ENCODE peak calls at places on chromosome 12, in nine cellular contexts. I is transverse colon, D is spleen, J is A549, C is stomach, T is vagina, H is IMR-90, X is ovary, F is heart left ventricle. Y is an unnamed sample.

GRCh38 chr12:9098115-9098452 is 17.6 kb downstream of the A2M start:
- DNase-seq in I (no peak), D (no peak), J (no peak), C (no peak), T (no peak), H (no peak), X (no peak), F (no peak), Y (no peak)

GRCh38 chr12:15186593-15186992 is 34.6 kb downstream of the RERG start:
- DNase-seq in I (no peak), D (no peak), J (no peak), C (no peak), T (no peak), H (no peak), X (no peak), F (no peak), Y (peak; percentile 53)

GRCh38 chr12:41917827-41918445 is 226.7 kb downstream of the GXYLT1 start:
- DNase-seq in I (no peak), D (no peak), J (no peak), C (no peak), T (no peak), H (no peak), X (no peak), F (no peak), Y (no peak)

GRCh38 chr12:98698603-98699463 is 53.7 kb downstream of the APAF1 start:
- DNase-seq in I (peak; percentile 34), D (no peak), J (peak; percentile 66), C (peak; percentile 31), T (no peak), H (peak; percentile 59), X (peak; percentile 55), F (peak; percentile 60), Y (peak; percentile 72)

GRCh38 chr12:20264608-20265114 is 103.7 kb upstream of the PDE3A start:
- DNase-seq in I (no peak), D (no peak), J (no peak), C (no peak), T (no peak), H (peak; percentile 6), X (no peak), F (no peak), Y (no peak)

GRCh38 chr12:58977476-58977875 is 57.2 kb upstream of the LRIG3 start:
- DNase-seq in I (no peak), D (no peak), J (no peak), C (no peak), T (no peak), H (no peak), X (no peak), F (no peak), Y (no peak)

GRCh38 chr12:122137681-122138080 is 36.3 kb downstream of the IL31 start:
- DNase-seq in I (no peak), D (no peak), J (no peak), C (no peak), T (no peak), H (no peak), X (no peak), F (no peak), Y (no peak)

GRCh38 chr12:118102609-118103008 is 1.2 kb downstream of the VSIG10 start:
- DNase-seq in I (no peak), D (no peak), J (peak; percentile 54), C (no peak), T (no peak), H (no peak), X (no peak), F (no peak), Y (no peak)

DNA sequence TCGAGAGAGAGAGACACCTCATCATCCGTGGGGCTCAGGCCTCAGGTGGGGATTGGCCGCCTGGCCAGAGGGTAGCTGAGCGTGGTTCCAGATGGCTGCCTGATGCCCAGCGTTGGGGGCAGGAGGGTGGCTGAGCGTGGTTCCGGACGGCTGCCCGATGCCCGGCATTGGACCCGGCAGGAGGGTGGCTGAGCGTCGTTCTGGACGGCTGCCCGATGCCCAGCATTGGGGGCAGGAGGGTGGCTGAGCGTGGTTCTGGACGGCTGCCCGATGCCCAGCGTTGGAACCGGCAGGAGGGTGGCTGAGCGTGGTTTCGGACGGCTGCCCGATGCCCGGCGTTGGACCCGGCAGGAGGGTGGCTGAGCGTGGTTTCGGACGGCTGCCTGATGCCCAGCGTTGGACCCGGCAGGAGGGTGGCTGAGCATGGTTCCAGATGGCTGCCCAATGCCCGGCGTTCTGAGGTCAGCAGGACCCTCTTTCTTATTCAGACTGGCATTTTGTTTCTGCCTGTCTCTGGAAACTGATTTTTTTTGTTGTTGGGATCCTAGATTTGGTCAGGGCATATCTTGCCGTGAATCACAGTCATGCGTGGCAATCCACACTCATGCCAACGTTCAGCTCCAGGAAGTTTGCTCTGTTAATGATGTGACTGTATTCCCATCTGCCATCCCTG is 40.7 kb downstream of the GALNT9 start:
- DNase-seq in I (no peak), D (peak; percentile 46), J (no peak), C (no peak), T (no peak), H (no peak), X (no peak), F (no peak), Y (no peak)
- H3K27ac ChIP-seq in I (no peak overlapping the region), D (no peak overlapping the region), J (no peak overlapping the region), C (no peak overlapping the region), T (no peak overlapping the region), H (no peak overlapping the region), X (no peak overlapping the region), F (no peak overlapping the region), Y (no peak overlapping the region)

GRCh38 chr12:6146951-6147350 is 22.5 kb upstream of the VWF start:
- DNase-seq in I (no peak), D (no peak), J (no peak), C (no peak), T (no peak), H (no peak), X (no peak), F (no peak), Y (no peak)

GRCh38 chr12:6141048-6141447 is 16.6 kb upstream of the VWF start:
- DNase-seq in I (no peak), D (no peak), J (no peak), C (no peak), T (no peak), H (peak; percentile 70), X (no peak), F (no peak), Y (peak; percentile 41)

GRCh38 chr12:6145584-6145983 is 21.1 kb upstream of the VWF start:
- DNase-seq in I (no peak), D (no peak), J (no peak), C (no peak), T (no peak), H (no peak), X (no peak), F (no peak), Y (no peak)

GRCh38 chr12:6148061-6148460 is 23.6 kb upstream of the VWF start:
- DNase-seq in I (no peak), D (no peak), J (no peak), C (no peak), T (no peak), H (no peak), X (no peak), F (no peak), Y (no peak)

GRCh38 chr12:6146509-6146908 is 22.0 kb upstream of the VWF start:
- DNase-seq in I (no peak), D (no peak), J (no peak), C (no peak), T (no peak), H (no peak), X (no peak), F (no peak), Y (no peak)
- TF ChIP-seq POLR2A in I (no peak), D (no peak), J (no peak), C (no peak), T (no peak), H (no peak), X (no peak), F (no peak), Y (no peak)

DNA sequence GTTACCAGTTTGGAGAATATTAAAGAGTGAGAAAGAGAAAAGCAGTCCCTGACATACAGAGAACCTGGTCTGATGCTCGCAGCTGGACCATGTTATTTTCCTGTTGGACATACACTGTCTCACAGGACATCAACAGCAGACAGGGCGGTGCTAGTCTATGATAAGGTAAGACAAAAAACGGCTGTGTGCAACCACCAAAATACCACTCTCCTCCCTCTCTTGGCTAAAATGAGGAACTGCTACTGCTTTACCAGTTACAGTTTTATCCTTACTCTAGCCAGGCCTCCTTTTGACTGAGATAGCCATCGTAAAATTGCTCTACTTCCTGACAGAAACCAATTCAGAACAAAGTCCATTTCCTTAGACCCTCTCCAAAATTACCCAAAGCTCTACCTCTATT is 47.0 kb upstream of the ERGIC2 start:
- DNase-seq in I (no peak), D (no peak), J (no peak), C (no peak), T (no peak), H (no peak), X (no peak), F (no peak), Y (no peak)
- TF ChIP-seq CTCF in I (peak; percentile 17), D (peak; percentile 19), J (no peak), C (no peak), T (no peak), H (no peak), X (no peak), F (peak; percentile 31), Y (no peak)

GRCh38 chr12:68813242-68813593 is 5.2 kb downstream of the MDM2 start:
- DNase-seq in I (no peak), D (no peak), J (no peak), C (no peak), T (no peak), H (no peak), X (no peak), F (no peak), Y (no peak)

GRCh38 chr12:68815232-68815927 is 7.4 kb downstream of the MDM2 start:
- DNase-seq in I (no peak), D (no peak), J (no peak), C (no peak), T (no peak), H (no peak), X (no peak), F (no peak), Y (no peak)

GRCh38 chr12:68815928-68816800 is 8.2 kb downstream of the MDM2 start:
- DNase-seq in I (no peak), D (no peak), J (no peak), C (no peak), T (no peak), H (no peak), X (no peak), F (no peak), Y (no peak)

GRCh38 chr12:68812553-68813241 is 4.7 kb downstream of the MDM2 start:
- DNase-seq in I (no peak), D (no peak), J (no peak), C (no peak), T (no peak), H (no peak), X (no peak), F (no peak), Y (no peak)

DNA sequence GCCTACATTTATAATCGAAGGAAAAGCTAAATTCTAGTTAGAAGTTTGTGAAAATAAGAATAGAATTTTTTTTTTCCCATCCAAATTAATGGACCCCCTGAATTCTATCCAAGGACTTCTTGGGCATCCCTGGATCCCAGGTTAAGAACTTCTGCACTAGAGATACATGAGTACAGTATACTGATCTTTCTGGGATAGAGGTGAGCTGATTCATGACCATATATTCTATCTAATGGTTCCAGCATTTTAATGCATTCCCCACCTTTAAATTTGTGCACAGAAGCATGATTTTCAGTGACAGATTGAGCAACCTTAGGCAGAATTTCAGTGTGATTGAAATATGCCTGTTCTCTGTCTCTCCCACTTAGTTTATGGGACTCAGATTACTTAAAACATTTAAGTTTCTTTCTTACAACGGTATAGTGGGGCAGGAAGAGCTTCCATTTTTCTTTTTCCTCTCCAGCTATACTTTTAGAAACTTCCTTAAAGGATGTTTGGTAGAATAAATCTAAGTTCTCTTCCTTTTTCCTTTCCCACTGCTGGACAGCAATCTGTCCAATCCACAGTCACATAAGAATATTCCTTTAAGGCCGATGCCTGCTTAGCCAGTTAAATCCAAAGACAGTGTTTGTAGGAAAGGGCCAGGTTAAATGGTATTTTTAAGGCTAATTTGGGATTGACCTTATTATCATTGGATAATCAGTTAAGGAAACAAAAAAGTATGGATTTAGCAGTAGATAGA is 6.7 kb downstream of the MDM2 start:
- DNase-seq in I (no peak), D (no peak), J (no peak), C (no peak), T (no peak), H (no peak), X (no peak), F (no peak), Y (no peak)
- H3K27ac ChIP-seq in I (no peak overlapping the region), D (no peak overlapping the region), J (no peak overlapping the region), C (no peak overlapping the region), T (no peak overlapping the region), H (no peak overlapping the region), X (no peak overlapping the region), F (no peak overlapping the region), Y (no peak overlapping the region)